ENCODE peak calls at places on chromosomes 12 and 14, in nine cellular contexts. One of them, this sample, is unnamed. For H3K4me1, the result is how much of the 10 kb centered on the place peaks cover.

GRCh38 chr14:66944872-66945271 is 244.4 kb upstream of the GARIN2 start:
- DNase-seq in aorta: no peak
- DNase-seq in psoas muscle: no peak
- DNase-seq in transverse colon: no peak
- DNase-seq in stomach: no peak
- DNase-seq in neuronal stem cell: peak
- DNase-seq in heart right ventricle: no peak
- DNase-seq in CD8-positive, alpha-beta memory T cell: no peak
- DNase-seq in Peyer's patch: no peak
- DNase-seq in this sample: no peak

GRCh38 chr14:66311935-66312334 is 174.2 kb upstream of the CCDC196 start:
- DNase-seq in psoas muscle: no peak
- DNase-seq in neuronal stem cell: no peak
- DNase-seq in stomach: no peak
- DNase-seq in CD8-positive, alpha-beta memory T cell: no peak
- DNase-seq in aorta: no peak
- DNase-seq in heart right ventricle: no peak
- DNase-seq in Peyer's patch: no peak
- DNase-seq in transverse colon: no peak
- DNase-seq in this sample: no peak

GRCh38 chr12:103780093-103780440 is 61.0 kb downstream of the NT5DC3 start:
- DNase-seq in aorta: no peak
- DNase-seq in heart right ventricle: no peak
- DNase-seq in psoas muscle: no peak
- DNase-seq in stomach: no peak
- DNase-seq in neuronal stem cell: no peak
- DNase-seq in Peyer's patch: no peak
- DNase-seq in CD8-positive, alpha-beta memory T cell: no peak
- DNase-seq in transverse colon: no peak
- DNase-seq in this sample: no peak

GRCh38 chr12:102879144-102879763 is 37.8 kb downstream of the PAH start:
- DNase-seq in stomach: no peak
- DNase-seq in aorta: no peak
- DNase-seq in transverse colon: no peak
- DNase-seq in psoas muscle: peak
- DNase-seq in heart right ventricle: no peak
- DNase-seq in CD8-positive, alpha-beta memory T cell: no peak
- DNase-seq in neuronal stem cell: peak
- DNase-seq in Peyer's patch: no peak
- DNase-seq in this sample: peak

GRCh38 chr12:12693111-12693671 is 2.8 kb downstream of the GPR19 start:
- DNase-seq in Peyer's patch: no peak
- DNase-seq in neuronal stem cell: no peak
- DNase-seq in heart right ventricle: no peak
- DNase-seq in aorta: no peak
- DNase-seq in transverse colon: no peak
- DNase-seq in psoas muscle: no peak
- DNase-seq in CD8-positive, alpha-beta memory T cell: no peak
- DNase-seq in stomach: no peak
- DNase-seq in this sample: peak

GRCh38 chr12:48159976-48160525 is 2.7 kb upstream of the ASB8 start:
- DNase-seq in CD8-positive, alpha-beta memory T cell: no peak
- DNase-seq in psoas muscle: no peak
- DNase-seq in neuronal stem cell: no peak
- DNase-seq in aorta: no peak
- DNase-seq in transverse colon: no peak
- DNase-seq in heart right ventricle: no peak
- DNase-seq in stomach: no peak
- DNase-seq in Peyer's patch: no peak
- DNase-seq in this sample: no peak

GRCh38 chr12:118436986-118437385 is 60.6 kb downstream of the SUDS3 start:
- DNase-seq in psoas muscle: no peak
- DNase-seq in CD8-positive, alpha-beta memory T cell: no peak
- DNase-seq in transverse colon: no peak
- DNase-seq in heart right ventricle: no peak
- DNase-seq in Peyer's patch: no peak
- DNase-seq in stomach: no peak
- DNase-seq in neuronal stem cell: no peak
- DNase-seq in aorta: no peak
- DNase-seq in this sample: no peak

GRCh38 chr12:27226319-27226984 is 17.6 kb upstream of the STK38L start:
- DNase-seq in transverse colon: no peak
- DNase-seq in stomach: no peak
- DNase-seq in Peyer's patch: no peak
- DNase-seq in psoas muscle: no peak
- DNase-seq in neuronal stem cell: no peak
- DNase-seq in CD8-positive, alpha-beta memory T cell: no peak
- DNase-seq in heart right ventricle: peak
- DNase-seq in aorta: no peak
- DNase-seq in this sample: no peak

GRCh38 chr12:92424338-92424737 is 278.5 kb upstream of the PLEKHG7 start:
- DNase-seq in heart right ventricle: no peak
- DNase-seq in Peyer's patch: no peak
- DNase-seq in aorta: no peak
- DNase-seq in neuronal stem cell: no peak
- DNase-seq in stomach: no peak
- DNase-seq in transverse colon: no peak
- DNase-seq in psoas muscle: no peak
- DNase-seq in CD8-positive, alpha-beta memory T cell: no peak
- DNase-seq in this sample: no peak

GRCh38 chr14:39948235-39948634 is 516.0 kb upstream of the FBXO33 start:
- DNase-seq in CD8-positive, alpha-beta memory T cell: no peak
- DNase-seq in aorta: no peak
- DNase-seq in heart right ventricle: no peak
- DNase-seq in Peyer's patch: no peak
- DNase-seq in psoas muscle: no peak
- DNase-seq in neuronal stem cell: no peak
- DNase-seq in stomach: no peak
- DNase-seq in transverse colon: no peak
- DNase-seq in this sample: no peak

GRCh38 chr12:58204086-58204485 is 262.7 kb downstream of the ATP23 start:
- DNase-seq in aorta: no peak
- DNase-seq in neuronal stem cell: no peak
- DNase-seq in heart right ventricle: no peak
- DNase-seq in Peyer's patch: no peak
- DNase-seq in psoas muscle: no peak
- DNase-seq in CD8-positive, alpha-beta memory T cell: no peak
- DNase-seq in transverse colon: no peak
- DNase-seq in stomach: no peak
- DNase-seq in this sample: no peak

GRCh38 chr12:115132145-115132544 is 448.2 kb upstream of the TBX3 start:
- DNase-seq in aorta: no peak
- DNase-seq in transverse colon: no peak
- DNase-seq in CD8-positive, alpha-beta memory T cell: no peak
- DNase-seq in stomach: no peak
- DNase-seq in Peyer's patch: no peak
- DNase-seq in heart right ventricle: no peak
- DNase-seq in neuronal stem cell: no peak
- DNase-seq in psoas muscle: no peak
- DNase-seq in this sample: no peak

GRCh38 chr12:109502332-109502731 is 24.9 kb downstream of the UBE3B start:
- DNase-seq in Peyer's patch: no peak
- DNase-seq in CD8-positive, alpha-beta memory T cell: no peak
- DNase-seq in stomach: no peak
- DNase-seq in transverse colon: no peak
- DNase-seq in aorta: no peak
- DNase-seq in heart right ventricle: no peak
- DNase-seq in neuronal stem cell: no peak
- DNase-seq in psoas muscle: no peak
- DNase-seq in this sample: no peak

GRCh38 chr12:44930972-44931600 is 55.0 kb upstream of the NELL2 start:
- DNase-seq in transverse colon: no peak
- DNase-seq in psoas muscle: no peak
- DNase-seq in stomach: no peak
- DNase-seq in aorta: no peak
- DNase-seq in CD8-positive, alpha-beta memory T cell: peak
- DNase-seq in heart right ventricle: no peak
- DNase-seq in neuronal stem cell: peak
- DNase-seq in Peyer's patch: no peak
- DNase-seq in this sample: no peak

GRCh38 chr12:111992464-111992863 is 20.5 kb downstream of the TMEM116 start:
- DNase-seq in heart right ventricle: no peak
- DNase-seq in psoas muscle: no peak
- DNase-seq in stomach: no peak
- DNase-seq in aorta: no peak
- DNase-seq in CD8-positive, alpha-beta memory T cell: no peak
- DNase-seq in neuronal stem cell: no peak
- DNase-seq in Peyer's patch: no peak
- DNase-seq in transverse colon: no peak
- DNase-seq in this sample: no peak

GRCh38 chr12:111991535-111991934 is 21.4 kb downstream of the TMEM116 start:
- DNase-seq in aorta: no peak
- DNase-seq in heart right ventricle: no peak
- DNase-seq in Peyer's patch: no peak
- DNase-seq in CD8-positive, alpha-beta memory T cell: no peak
- DNase-seq in transverse colon: no peak
- DNase-seq in neuronal stem cell: no peak
- DNase-seq in stomach: no peak
- DNase-seq in psoas muscle: no peak
- DNase-seq in this sample: no peak

GRCh38 chr12:111995782-111996480 is 17.0 kb downstream of the TMEM116 start:
- DNase-seq in transverse colon: no peak
- DNase-seq in heart right ventricle: no peak
- DNase-seq in Peyer's patch: no peak
- DNase-seq in neuronal stem cell: no peak
- DNase-seq in aorta: no peak
- DNase-seq in psoas muscle: no peak
- DNase-seq in stomach: no peak
- DNase-seq in CD8-positive, alpha-beta memory T cell: no peak
- DNase-seq in this sample: no peak

GRCh38 chr12:111993290-111994150 is 19.4 kb downstream of the TMEM116 start:
- DNase-seq in aorta: no peak
- DNase-seq in stomach: no peak
- DNase-seq in heart right ventricle: no peak
- DNase-seq in neuronal stem cell: no peak
- DNase-seq in CD8-positive, alpha-beta memory T cell: peak
- DNase-seq in psoas muscle: no peak
- DNase-seq in transverse colon: no peak
- DNase-seq in Peyer's patch: no peak
- DNase-seq in this sample: no peak

GRCh38 chr12:111991946-111992345 is 21.0 kb downstream of the TMEM116 start:
- DNase-seq in Peyer's patch: no peak
- DNase-seq in neuronal stem cell: no peak
- DNase-seq in CD8-positive, alpha-beta memory T cell: no peak
- DNase-seq in psoas muscle: no peak
- DNase-seq in aorta: no peak
- DNase-seq in heart right ventricle: no peak
- DNase-seq in transverse colon: no peak
- DNase-seq in stomach: no peak
- DNase-seq in this sample: no peak
- H3K4me1 ChIP-seq in Peyer's patch: under half
- H3K4me1 ChIP-seq in neuronal stem cell: under half
- H3K4me1 ChIP-seq in CD8-positive, alpha-beta memory T cell: under half
- H3K4me1 ChIP-seq in psoas muscle: under half
- H3K4me1 ChIP-seq in aorta: under half
- H3K4me1 ChIP-seq in heart right ventricle: under half
- H3K4me1 ChIP-seq in transverse colon: under half
- H3K4me1 ChIP-seq in stomach: under half
- H3K4me1 ChIP-seq in this sample: under half

DNA sequence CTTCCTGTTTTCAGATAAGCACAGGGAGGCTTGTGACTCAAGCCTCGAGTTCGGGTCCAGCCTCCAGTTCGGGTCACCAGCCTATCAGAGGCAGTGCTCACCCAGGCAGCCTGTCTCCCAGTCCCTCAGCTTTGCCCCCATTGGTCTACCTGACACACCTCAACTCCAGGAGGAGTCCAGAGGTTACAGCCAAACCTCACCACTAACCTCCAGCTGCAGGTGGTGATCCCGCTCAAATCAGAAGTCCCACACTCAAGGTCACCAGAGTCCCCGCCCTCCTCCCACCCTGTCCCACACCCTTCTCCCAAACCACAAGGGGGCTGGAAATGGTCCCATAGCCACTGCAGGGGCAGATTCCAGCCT is 42.1 kb downstream of the KDM2B start:
- DNase-seq in psoas muscle: no peak
- DNase-seq in CD8-positive, alpha-beta memory T cell: no peak
- DNase-seq in stomach: peak
- DNase-seq in heart right ventricle: no peak
- DNase-seq in transverse colon: peak
- DNase-seq in aorta: no peak
- DNase-seq in neuronal stem cell: no peak
- DNase-seq in Peyer's patch: no peak
- DNase-seq in this sample: no peak
- H3K4me3 ChIP-seq in psoas muscle: peak
- H3K4me3 ChIP-seq in CD8-positive, alpha-beta memory T cell: peak
- H3K4me3 ChIP-seq in stomach: peak
- H3K4me3 ChIP-seq in heart right ventricle: peak
- H3K4me3 ChIP-seq in transverse colon: no peak
- H3K4me3 ChIP-seq in aorta: no peak
- H3K4me3 ChIP-seq in neuronal stem cell: peak
- H3K4me3 ChIP-seq in Peyer's patch: no peak
- H3K4me3 ChIP-seq in this sample: peak

GRCh38 chr12:59977779-59978178 is 381.9 kb downstream of the SLC16A7 start:
- DNase-seq in aorta: no peak
- DNase-seq in Peyer's patch: no peak
- DNase-seq in stomach: no peak
- DNase-seq in CD8-positive, alpha-beta memory T cell: no peak
- DNase-seq in transverse colon: no peak
- DNase-seq in neuronal stem cell: no peak
- DNase-seq in psoas muscle: no peak
- DNase-seq in heart right ventricle: no peak
- DNase-seq in this sample: no peak
- H3K4me1 ChIP-seq in aorta: under half
- H3K4me1 ChIP-seq in Peyer's patch: under half
- H3K4me1 ChIP-seq in stomach: under half
- H3K4me1 ChIP-seq in CD8-positive, alpha-beta memory T cell: under half
- H3K4me1 ChIP-seq in transverse colon: under half
- H3K4me1 ChIP-seq in neuronal stem cell: under half
- H3K4me1 ChIP-seq in psoas muscle: under half
- H3K4me1 ChIP-seq in heart right ventricle: under half
- H3K4me1 ChIP-seq in this sample: under half

GRCh38 chr14:55976219-55976618 is 142.0 kb upstream of the PELI2 start:
- DNase-seq in transverse colon: peak
- DNase-seq in stomach: peak
- DNase-seq in psoas muscle: no peak
- DNase-seq in Peyer's patch: no peak
- DNase-seq in neuronal stem cell: no peak
- DNase-seq in aorta: no peak
- DNase-seq in heart right ventricle: no peak
- DNase-seq in CD8-positive, alpha-beta memory T cell: no peak
- DNase-seq in this sample: no peak

GRCh38 chr14:55979096-55979495 is 139.1 kb upstream of the PELI2 start:
- DNase-seq in neuronal stem cell: no peak
- DNase-seq in aorta: no peak
- DNase-seq in transverse colon: no peak
- DNase-seq in CD8-positive, alpha-beta memory T cell: no peak
- DNase-seq in heart right ventricle: no peak
- DNase-seq in psoas muscle: no peak
- DNase-seq in Peyer's patch: no peak
- DNase-seq in stomach: no peak
- DNase-seq in this sample: peak

GRCh38 chr14:55975281-55975905 is 142.8 kb upstream of the PELI2 start:
- DNase-seq in aorta: no peak
- DNase-seq in transverse colon: no peak
- DNase-seq in Peyer's patch: no peak
- DNase-seq in CD8-positive, alpha-beta memory T cell: no peak
- DNase-seq in neuronal stem cell: no peak
- DNase-seq in stomach: no peak
- DNase-seq in heart right ventricle: no peak
- DNase-seq in psoas muscle: no peak
- DNase-seq in this sample: no peak

GRCh38 chr14:55977346-55977745 is 140.9 kb upstream of the PELI2 start:
- DNase-seq in transverse colon: no peak
- DNase-seq in CD8-positive, alpha-beta memory T cell: no peak
- DNase-seq in stomach: no peak
- DNase-seq in heart right ventricle: no peak
- DNase-seq in psoas muscle: no peak
- DNase-seq in aorta: no peak
- DNase-seq in Peyer's patch: no peak
- DNase-seq in neuronal stem cell: no peak
- DNase-seq in this sample: no peak

GRCh38 chr14:55976619-55977018 is 141.6 kb upstream of the PELI2 start:
- DNase-seq in aorta: no peak
- DNase-seq in transverse colon: peak
- DNase-seq in CD8-positive, alpha-beta memory T cell: no peak
- DNase-seq in stomach: no peak
- DNase-seq in heart right ventricle: no peak
- DNase-seq in neuronal stem cell: no peak
- DNase-seq in psoas muscle: no peak
- DNase-seq in Peyer's patch: no peak
- DNase-seq in this sample: no peak
- H3K4me3 ChIP-seq in aorta: no peak
- H3K4me3 ChIP-seq in transverse colon: no peak
- H3K4me3 ChIP-seq in CD8-positive, alpha-beta memory T cell: no peak
- H3K4me3 ChIP-seq in stomach: no peak
- H3K4me3 ChIP-seq in heart right ventricle: no peak
- H3K4me3 ChIP-seq in neuronal stem cell: no peak
- H3K4me3 ChIP-seq in psoas muscle: no peak
- H3K4me3 ChIP-seq in Peyer's patch: no peak
- H3K4me3 ChIP-seq in this sample: no peak